ENCODE peak calls at places on chromosomes 16 and 17, in seven cellular contexts. F, H, N, W, I, E and C are unnamed samples.

GRCh38 chr17:49984283-49984682 is 10.7 kb downstream of the DLX3 start:
- DNase-seq in F (no peak), E (no peak), H (no peak), W (no peak), I (no peak), N (no peak), C (no peak)

GRCh38 chr16:66406534-66407368 is 20.3 kb upstream of the BEAN1 start:
- DNase-seq in H (peak; percentile 74), F (peak; percentile 66), I (peak; percentile 70), N (peak; percentile 90), E (peak; percentile 97), W (peak; percentile 90), C (no peak)

GRCh38 chr16:26856271-26856670 is 210.5 kb upstream of the C16orf82 start:
- DNase-seq in H (no peak), I (no peak), W (no peak), N (no peak), E (peak; percentile 12), F (no peak), C (no peak)

GRCh38 chr17:80835816-80836657 is 155.6 kb upstream of the CHMP6 start:
- DNase-seq in F (no peak), I (no peak), H (no peak), N (no peak), W (peak; percentile 35), E (no peak), C (no peak)

GRCh38 chr17:49843774-49844350 is 4.0 kb downstream of the TAC4 start:
- DNase-seq in H (peak; percentile 30), F (peak; percentile 18), E (no peak), W (no peak), N (no peak), I (no peak), C (no peak)

GRCh38 chr16:57331355-57331754 is 27.2 kb upstream of the CCL22 start:
- DNase-seq in W (no peak), I (no peak), N (no peak), E (no peak), F (no peak), H (no peak), C (no peak)

GRCh38 chr17:74545456-74546230 is at the start of gene CD300C:
- DNase-seq in E (no peak), F (peak; percentile 27), W (no peak), N (no peak), I (no peak), H (no peak), C (no peak)

GRCh38 chr17:81285894-81286293 is 9.2 kb downstream of the SLC38A10 start:
- DNase-seq in E (no peak), H (no peak), N (no peak), F (no peak), I (no peak), W (peak; percentile 41), C (no peak)

GRCh38 chr17:49022391-49022941 is 25.3 kb downstream of the IGF2BP1 start:
- DNase-seq in W (no peak), N (no peak), I (peak; percentile 59), H (peak; percentile 83), F (no peak), E (peak; percentile 68), C (peak; percentile 82)

GRCh38 chr16:373020-373598 is 2.8 kb upstream of the MRPL28 start:
- DNase-seq in H (no peak), W (no peak), I (no peak), F (no peak), N (peak; percentile 26), E (no peak), C (no peak)

GRCh38 chr17:67528751-67529436 is 151.8 kb downstream of the PITPNC1 start:
- DNase-seq in N (peak; percentile 80), F (no peak), H (peak; percentile 75), W (peak; percentile 96), E (peak; percentile 91), I (peak; percentile 81), C (peak; percentile 75)
- H3K4me3 ChIP-seq in N (peak overlapping the region; percentile 28), F (no peak overlapping the region), H (peak overlapping the region; percentile 35), W (no peak overlapping the region), E (no peak overlapping the region), I (peak overlapping the region; percentile 61), C (peak overlapping the region; percentile 19)

DNA sequence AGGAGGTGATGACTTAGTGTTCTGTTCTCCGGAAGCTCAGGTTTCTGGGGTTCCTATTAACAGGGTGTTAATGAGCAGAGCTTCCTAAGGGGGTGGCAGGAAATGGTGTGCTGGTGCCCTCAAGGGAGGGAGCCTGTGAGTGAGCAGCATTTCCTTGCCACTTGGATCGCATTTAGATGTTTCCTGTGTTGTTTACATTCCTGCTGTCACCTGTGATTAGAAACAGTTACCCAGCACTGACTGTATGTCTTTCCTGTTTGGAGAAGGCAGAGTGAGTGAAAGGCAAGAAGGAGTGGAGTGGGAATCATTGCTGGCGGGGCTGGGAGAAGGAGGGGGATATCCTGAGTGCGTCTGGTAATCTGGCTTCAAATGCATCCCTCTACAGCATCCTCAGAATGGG is 214.6 kb downstream of the CCDC182 start:
- DNase-seq in F (no peak), N (no peak), H (peak; percentile 16), E (no peak), W (no peak), I (no peak), C (no peak)
- TF ChIP-seq CTCF in F (no peak), N (no peak), H (no peak), E (no peak), W (no peak), I (no peak), C (no peak)

GRCh38 chr16:85514601-85515318 is 98.4 kb upstream of the GSE1 start:
- DNase-seq in N (peak; percentile 68), F (no peak), E (peak; percentile 93), I (peak; percentile 95), H (peak; percentile 90), W (peak; percentile 84), C (peak; percentile 54)
- H3K4me3 ChIP-seq in N (no peak overlapping the region), F (no peak overlapping the region), E (no peak overlapping the region), I (peak overlapping the region; percentile 31), H (no peak overlapping the region), W (no peak overlapping the region), C (peak overlapping the region; percentile 4)

DNA sequence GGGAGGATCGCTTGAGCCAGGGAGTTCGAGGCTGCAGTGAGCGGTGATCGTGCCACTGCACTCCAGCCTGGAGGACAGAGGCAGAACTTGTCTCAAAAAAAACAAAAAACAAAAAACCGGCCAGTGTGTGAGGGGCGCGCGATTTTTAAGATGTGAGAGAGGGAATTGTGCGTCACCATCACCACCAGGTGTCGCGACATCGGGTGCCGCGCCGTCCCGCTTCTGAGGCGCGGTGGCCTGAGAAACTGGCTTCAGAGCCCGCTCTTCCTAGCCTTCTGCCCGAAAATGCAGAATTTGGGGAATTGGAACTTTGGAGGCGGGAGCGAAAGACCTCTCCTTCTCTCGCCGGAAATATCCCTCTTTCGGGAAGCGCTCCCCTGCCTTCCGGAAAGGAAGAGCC is 524.8 kb downstream of the KCNJ18 start:
- DNase-seq in E (no peak), I (no peak), H (no peak), N (no peak), F (no peak), W (no peak), C (no peak)
- TF ChIP-seq CTCF in E (no peak), I (no peak), H (no peak), N (no peak), F (no peak), W (no peak), C (no peak)